ENCODE peak calls at places on chromosome 10, in seven cellular contexts. A is SK-N-DZ; M is MG63; L is GM19239; P is NCI-H748 treated with DMSO at 0.1 percent for 48 hours; O is EL; J is activated CD8-positive, alpha-beta memory T cell treated with anti-CD3 and anti-CD28 coated beads for 24 hours. H is an unnamed sample.

GRCh38 chr10:132721725-132722124 is 64.2 kb downstream of the NKX6-2 start:
- DNase-seq in A (no peak), M (no peak), L (no peak), P (no peak), O (peak), J (no peak), H (no peak)

GRCh38 chr10:76119515-76119914 is 688.1 kb downstream of the LRMDA start:
- DNase-seq in A (no peak), M (peak), L (no peak), P (no peak), O (peak), J (no peak), H (no peak)

GRCh38 chr10:107814865-107815487 is 650.5 kb upstream of the SORCS1 start:
- DNase-seq in A (peak), M (peak), L (peak), P (no peak), O (peak), J (no peak), H (no peak)

GRCh38 chr10:114239117-114239993 is at the start of gene VWA2:
- DNase-seq in A (no peak), M (peak), L (no peak), P (peak), O (no peak), J (peak), H (no peak)

GRCh38 chr10:78909268-78909667 is 159.5 kb upstream of the ZMIZ1 start:
- DNase-seq in A (no peak), M (no peak), L (no peak), P (no peak), O (no peak), J (no peak), H (peak)

GRCh38 chr10:126373982-126374381 is 14.3 kb downstream of the ADAM12 start:
- DNase-seq in A (no peak), M (no peak), L (no peak), P (no peak), O (peak), J (no peak), H (no peak)

GRCh38 chr10:132485391-132485790 is 52.2 kb upstream of the INPP5A start:
- DNase-seq in A (no peak), M (no peak), L (no peak), P (no peak), O (no peak), J (no peak), H (no peak)

GRCh38 chr10:117622471-117623184 is 80.1 kb downstream of the EMX2 start:
- DNase-seq in A (no peak), M (no peak), L (no peak), P (no peak), O (no peak), J (peak), H (no peak)

GRCh38 chr10:35218339-35218955 is 91.8 kb downstream of the CREM start:
- DNase-seq in A (peak), M (peak), L (peak), P (peak), O (peak), J (peak), H (peak)

GRCh38 chr10:84095821-84096497 is 43.4 kb upstream of the GHITM start:
- DNase-seq in A (peak), M (no peak), L (no peak), P (no peak), O (no peak), J (no peak), H (no peak)

GRCh38 chr10:59876695-59877094 is 29.7 kb downstream of the CCDC6 start:
- DNase-seq in A (no peak), M (no peak), L (no peak), P (peak), O (peak), J (no peak), H (no peak)

GRCh38 chr10:94299417-94299816 is 63.3 kb downstream of the NOC3L start:
- DNase-seq in A (no peak), M (peak), L (no peak), P (no peak), O (peak), J (no peak), H (no peak)

GRCh38 chr10:47230482-47230881 is 69.5 kb upstream of the GDF10 start:
- DNase-seq in A (no peak), M (no peak), L (no peak), P (no peak), O (no peak), J (peak), H (no peak)

GRCh38 chr10:54441286-54441685 is 359.7 kb downstream of the PCDH15 start:
- DNase-seq in A (no peak), M (no peak), L (no peak), P (no peak), O (no peak), J (no peak), H (no peak)

GRCh38 chr10:88389456-88389855 is 193.7 kb downstream of the RNLS start:
- DNase-seq in A (peak), M (no peak), L (no peak), P (no peak), O (peak), J (no peak), H (peak)

GRCh38 chr10:123149568-123150228 is 1.8 kb downstream of the HMX2 start:
- DNase-seq in A (no peak), M (no peak), L (no peak), P (no peak), O (peak), J (peak), H (no peak)

GRCh38 chr10:127737563-127738511 is 852 bp downstream of the FOXI2 start:
- DNase-seq in A (no peak), M (no peak), L (no peak), P (no peak), O (no peak), J (no peak), H (no peak)

GRCh38 chr10:129400426-129400825 is 66.6 kb upstream of the MGMT start:
- DNase-seq in A (no peak), M (no peak), L (no peak), P (no peak), O (no peak), J (no peak), H (no peak)

GRCh38 chr10:74919671-74920070 is 93.3 kb downstream of the KAT6B start:
- DNase-seq in A (no peak), M (no peak), L (no peak), P (no peak), O (no peak), J (no peak), H (no peak)